ENCODE peak calls at places on chromosome 6, in four cellular contexts. V is fibroblast of mammary gland, I is GM12865, Y is astrocyte. U is an unnamed sample.
A peak's percentile ranks its signal among the peaks of the same experiment; 100 is the strongest.

GRCh38 chr6:139374357-139375238 is at the start of gene CITED2:
- DNase-seq in V (peak; percentile 94), I (peak; percentile 98), Y (peak; percentile 88), U (peak; percentile 94)

GRCh38 chr6:2961971-2962370 is 9.4 kb downstream of the SERPINB6 start:
- DNase-seq in V (no peak), I (no peak), Y (no peak), U (no peak)

GRCh38 chr6:158926429-158926828 is 73.6 kb downstream of the RSPH3 start:
- DNase-seq in V (peak; percentile 59), I (no peak), Y (peak; percentile 83), U (no peak)

GRCh38 chr6:130933712-130934200 is 106.5 kb downstream of the SMLR1 start:
- DNase-seq in V (no peak), I (no peak), Y (peak; percentile 61), U (no peak)

GRCh38 chr6:160051390-160051789 is 70.2 kb upstream of the SLC22A1 start:
- DNase-seq in V (no peak), I (no peak), Y (peak; percentile 16), U (no peak)

GRCh38 chr6:5203571-5203970 is 57.2 kb downstream of the LYRM4 start:
- DNase-seq in V (no peak), I (no peak), Y (no peak), U (no peak)

GRCh38 chr6:56869346-56869745 is 85.6 kb upstream of the BEND6 start:
- DNase-seq in V (no peak), I (peak; percentile 40), Y (no peak), U (no peak)

GRCh38 chr6:101640131-101640530 is 246.6 kb downstream of the GRIK2 start:
- DNase-seq in V (no peak), I (no peak), Y (peak; percentile 51), U (no peak)

GRCh38 chr6:26155066-26155925 is 68.1 kb downstream of the HFE start:
- DNase-seq in V (no peak), I (peak; percentile 34), Y (no peak), U (no peak)

GRCh38 chr6:83605517-83605916 is 93.2 kb downstream of the PRSS35 start:
- DNase-seq in V (no peak), I (no peak), Y (no peak), U (no peak)

GRCh38 chr6:152301021-152301805 is 335.9 kb downstream of the SYNE1 start:
- DNase-seq in V (peak; percentile 54), I (no peak), Y (no peak), U (no peak)

GRCh38 chr6:148342146-148343027 is at the start of gene SASH1:
- DNase-seq in V (peak; percentile 81), I (peak; percentile 5), Y (peak; percentile 78), U (peak; percentile 12)

GRCh38 chr6:72350256-72350875 is 271.5 kb upstream of the KCNQ5 start:
- DNase-seq in V (no peak), I (no peak), Y (no peak), U (no peak)

DNA sequence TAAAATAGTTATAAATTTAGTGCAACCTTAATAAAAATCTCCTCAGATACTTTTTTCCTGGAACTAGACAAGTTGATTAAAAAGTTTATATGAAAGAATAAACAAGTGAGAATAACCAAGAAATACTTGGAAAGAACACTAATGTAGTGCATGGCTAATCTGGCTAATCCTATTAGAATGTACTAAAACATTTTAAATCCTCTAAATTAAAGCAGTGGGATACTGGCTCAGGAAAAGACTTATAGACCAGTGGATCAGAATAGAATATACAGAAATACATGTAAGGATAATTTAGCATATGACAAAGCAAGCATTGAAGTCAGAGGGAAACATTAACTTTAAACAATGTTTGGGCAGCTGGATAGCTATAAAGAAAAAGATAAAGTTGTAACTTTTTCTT is 41.1 kb upstream of the ERVFRD-1 start:
- DNase-seq in V (no peak), I (no peak), Y (no peak), U (no peak)
- H3K4me3 ChIP-seq in V (no peak overlapping the region), I (no peak overlapping the region), Y (no peak overlapping the region), U (no peak overlapping the region)

DNA sequence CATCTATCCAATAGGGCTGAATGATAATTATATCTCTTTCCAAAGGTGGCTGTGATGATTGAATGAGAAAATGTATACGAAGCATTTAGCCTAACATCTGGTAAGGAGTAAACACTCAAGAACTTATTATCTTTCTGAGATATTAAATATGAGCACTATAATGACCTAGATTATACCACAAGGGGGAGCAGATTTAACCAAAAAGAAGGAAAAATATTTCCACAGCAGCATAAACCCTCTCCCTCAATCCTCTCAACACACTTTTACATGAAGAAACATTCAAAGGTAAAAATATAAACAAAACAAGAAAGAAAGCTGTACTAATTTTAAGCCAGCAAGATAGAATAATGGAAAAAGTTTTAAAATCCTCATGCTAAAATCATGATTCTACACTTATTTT is 68.4 kb downstream of the SHPRH start:
- DNase-seq in V (peak; percentile 21), I (no peak), Y (no peak), U (no peak)
- TF ChIP-seq CTCF in V (peak; percentile 39), I (no peak), Y (peak; percentile 21), U (no peak)

DNA sequence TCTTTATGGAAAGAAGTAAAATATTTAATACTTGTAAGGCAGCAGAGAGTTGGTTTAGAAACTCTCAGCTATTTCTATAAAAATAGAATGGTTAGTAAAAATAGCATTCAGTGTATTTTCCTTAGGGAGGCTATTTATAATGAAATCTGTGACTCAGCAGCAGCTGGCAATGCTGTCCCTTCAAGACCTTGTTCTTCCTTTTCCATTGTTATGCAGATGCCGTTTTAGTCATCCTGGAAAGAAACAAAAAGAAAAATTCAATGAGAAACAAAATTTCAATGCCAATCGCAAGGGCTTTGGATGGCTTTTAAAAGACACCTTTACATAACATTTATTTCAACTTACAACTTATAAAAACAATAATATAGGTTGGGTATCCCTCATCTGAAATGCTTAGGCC is 17.5 kb downstream of the MPC1 start:
- DNase-seq in V (peak; percentile 53), I (no peak), Y (peak; percentile 74), U (no peak)
- H3K4me3 ChIP-seq in V (no peak overlapping the region), I (no peak overlapping the region), Y (peak overlapping the region; percentile 22), U (no peak overlapping the region)

DNA sequence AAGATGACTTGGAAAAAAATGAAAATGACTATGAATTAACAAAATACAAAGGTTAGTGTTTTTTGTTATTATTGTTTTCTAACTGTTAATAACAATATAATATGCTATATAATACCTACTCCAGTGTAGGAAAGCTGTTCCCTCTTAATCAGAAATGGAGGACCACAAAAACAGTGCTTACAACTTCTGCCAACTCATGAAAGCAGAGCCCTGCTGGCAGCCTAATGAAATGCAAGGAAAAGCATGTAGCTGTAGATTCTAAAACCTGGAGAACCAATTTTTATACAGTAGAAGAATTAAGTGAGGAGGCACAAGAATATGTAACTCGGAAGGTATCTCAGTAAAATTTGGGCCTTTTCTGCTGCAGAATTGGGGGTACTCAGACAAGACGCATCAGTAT is 29.4 kb downstream of the PHIP start:
- DNase-seq in V (peak; percentile 49), I (no peak), Y (no peak), U (no peak)
- TF ChIP-seq CTCF in V (peak; percentile 60), I (peak; percentile 28), Y (peak; percentile 48), U (peak; percentile 44)

DNA sequence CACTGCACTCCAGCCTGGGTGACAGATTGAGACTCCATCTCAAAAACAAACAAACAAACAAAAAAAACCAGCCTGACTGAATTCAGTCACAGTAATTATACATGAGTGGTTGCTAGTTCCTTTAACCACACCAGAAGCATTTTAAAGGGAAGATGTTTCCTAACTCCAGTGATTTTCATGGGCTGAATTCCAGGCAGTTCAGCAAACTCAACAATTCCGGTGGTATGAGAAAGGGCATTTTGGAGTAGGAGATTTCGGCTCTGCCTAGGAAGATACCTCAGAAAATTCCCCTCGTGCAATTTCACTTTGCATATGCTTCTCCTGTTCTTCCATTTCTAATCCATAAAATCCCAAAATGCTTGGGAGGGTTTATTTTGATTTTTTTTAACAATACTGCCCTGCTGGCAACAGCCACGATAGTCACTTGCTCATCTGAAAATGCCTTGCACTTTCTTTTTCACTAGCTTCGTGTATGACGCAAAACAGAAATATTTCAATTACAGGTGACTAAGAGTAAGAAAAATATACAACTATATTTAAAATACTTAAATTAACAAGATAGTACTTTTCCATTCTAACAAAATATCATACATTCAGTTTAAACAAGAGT is 48.3 kb upstream of the IPCEF1 start:
- DNase-seq in V (peak; percentile 62), I (no peak), Y (peak; percentile 71), U (no peak)
- H3K4me3 ChIP-seq in V (no peak overlapping the region), I (no peak overlapping the region), Y (peak overlapping the region; percentile 47), U (no peak overlapping the region)

GRCh38 chr6:15090745-15091384 is 155.0 kb upstream of the JARID2 start:
- DNase-seq in V (no peak), I (no peak), Y (no peak), U (no peak)

GRCh38 chr6:15087234-15087633 is 158.6 kb upstream of the JARID2 start:
- DNase-seq in V (no peak), I (no peak), Y (no peak), U (no peak)

GRCh38 chr6:15088904-15089568 is 156.8 kb upstream of the JARID2 start:
- DNase-seq in V (no peak), I (no peak), Y (no peak), U (no peak)

GRCh38 chr6:15089569-15090144 is 156.2 kb upstream of the JARID2 start:
- DNase-seq in V (no peak), I (no peak), Y (no peak), U (no peak)

GRCh38 chr6:15090145-15090579 is 155.7 kb upstream of the JARID2 start:
- DNase-seq in V (peak; percentile 18), I (no peak), Y (no peak), U (no peak)
- TF ChIP-seq CTCF in V (no peak), I (no peak), Y (no peak), U (no peak)

GRCh38 chr6:34672657-34673043 is 23.9 kb downstream of the ILRUN start:
- DNase-seq in V (no peak), I (no peak), Y (no peak), U (no peak)

GRCh38 chr6:34674268-34674639 is 22.3 kb downstream of the ILRUN start:
- DNase-seq in V (no peak), I (no peak), Y (no peak), U (no peak)

GRCh38 chr6:34671801-34672656 is 24.5 kb downstream of the ILRUN start:
- DNase-seq in V (peak; percentile 84), I (peak; percentile 94), Y (no peak), U (peak; percentile 59)

GRCh38 chr6:34673079-34673478 is 23.5 kb downstream of the ILRUN start:
- DNase-seq in V (no peak), I (peak; percentile 60), Y (no peak), U (no peak)

DNA sequence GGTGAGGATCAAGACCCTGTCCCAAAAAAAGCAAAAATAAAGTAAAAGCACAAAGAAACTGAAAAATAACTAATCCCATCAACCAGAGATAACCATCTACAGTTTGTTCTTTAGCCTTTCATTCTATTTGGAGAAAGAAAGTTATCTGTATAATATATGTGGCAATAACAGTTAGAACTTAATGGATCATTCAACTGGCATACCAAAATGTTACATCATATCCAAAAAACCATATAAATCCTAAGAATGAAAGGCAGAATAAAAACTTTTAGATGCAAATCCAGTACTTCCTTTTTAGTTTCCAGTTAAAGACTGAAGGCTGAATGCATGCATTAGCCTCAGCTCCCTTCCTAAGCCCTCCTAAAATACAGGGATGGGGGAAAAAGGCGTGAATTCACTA is 25.2 kb downstream of the ILRUN start:
- DNase-seq in V (peak; percentile 31), I (no peak), Y (no peak), U (no peak)
- H3K4me3 ChIP-seq in V (no peak overlapping the region), I (peak overlapping the region; percentile 44), Y (no peak overlapping the region), U (peak overlapping the region; percentile 45)

GRCh38 chr6:33201147-33201545 is 479 bp downstream of the SLC39A7 start:
- DNase-seq in V (no peak), I (peak; percentile 36), Y (no peak), U (no peak)
- TF ChIP-seq CTCF in V (no peak), I (no peak), Y (no peak), U (peak; percentile 11)

U was measured in GM06990.